ENCODE peak calls at places on chromosome 20, in six cellular contexts. One of them, this sample, is unnamed.

GRCh38 chr20:17810847-17811604 is 111.3 kb downstream of the BANF2 start:
- DNase-seq in HepG2: no peak
- DNase-seq in K562: no peak
- DNase-seq in HCT116: no peak
- DNase-seq in GM12878: no peak
- DNase-seq in SK-N-SH: no peak
- DNase-seq in this sample: no peak

GRCh38 chr20:63520939-63521601 is 505 bp downstream of the PPDPF start:
- DNase-seq in HepG2: peak; percentile 40
- DNase-seq in K562: peak; percentile 83
- DNase-seq in HCT116: no peak
- DNase-seq in GM12878: no peak
- DNase-seq in SK-N-SH: peak; percentile 91
- DNase-seq in this sample: peak; percentile 79

GRCh38 chr20:55160022-55160421 is 684.6 kb downstream of the DOK5 start:
- DNase-seq in HepG2: no peak
- DNase-seq in K562: no peak
- DNase-seq in HCT116: no peak
- DNase-seq in GM12878: no peak
- DNase-seq in SK-N-SH: no peak
- DNase-seq in this sample: no peak

GRCh38 chr20:44552568-44552949 is 29.8 kb upstream of the PKIG start:
- DNase-seq in HepG2: no peak
- DNase-seq in K562: no peak
- DNase-seq in HCT116: no peak
- DNase-seq in GM12878: no peak
- DNase-seq in SK-N-SH: no peak
- DNase-seq in this sample: no peak

GRCh38 chr20:49580818-49581174 is 12.9 kb upstream of the PTGIS start:
- DNase-seq in HepG2: no peak
- DNase-seq in K562: no peak
- DNase-seq in HCT116: no peak
- DNase-seq in GM12878: no peak
- DNase-seq in SK-N-SH: no peak
- DNase-seq in this sample: no peak

GRCh38 chr20:10454135-10454750 is 19.1 kb downstream of the SLX4IP start:
- DNase-seq in HepG2: no peak
- DNase-seq in K562: no peak
- DNase-seq in HCT116: no peak
- DNase-seq in GM12878: no peak
- DNase-seq in SK-N-SH: no peak
- DNase-seq in this sample: no peak

GRCh38 chr20:10521068-10521834 is 86.1 kb downstream of the SLX4IP start:
- DNase-seq in HepG2: peak; percentile 56
- DNase-seq in K562: no peak
- DNase-seq in HCT116: no peak
- DNase-seq in GM12878: no peak
- DNase-seq in SK-N-SH: no peak
- DNase-seq in this sample: no peak

GRCh38 chr20:9147553-9148024 is 78.7 kb downstream of the PLCB4 start:
- DNase-seq in HepG2: no peak
- DNase-seq in K562: no peak
- DNase-seq in HCT116: no peak
- DNase-seq in GM12878: no peak
- DNase-seq in SK-N-SH: no peak
- DNase-seq in this sample: no peak

GRCh38 chr20:25207960-25208534 is 12.5 kb downstream of the ENTPD6 start:
- DNase-seq in HepG2: no peak
- DNase-seq in K562: no peak
- DNase-seq in HCT116: no peak
- DNase-seq in GM12878: no peak
- DNase-seq in SK-N-SH: no peak
- DNase-seq in this sample: no peak

GRCh38 chr20:19291024-19291817 is 78.8 kb downstream of the SLC24A3 start:
- DNase-seq in HepG2: no peak
- DNase-seq in K562: no peak
- DNase-seq in HCT116: no peak
- DNase-seq in GM12878: no peak
- DNase-seq in SK-N-SH: no peak
- DNase-seq in this sample: no peak

GRCh38 chr20:53786445-53787267 is 193.0 kb upstream of the ZNF217 start:
- DNase-seq in HepG2: peak; percentile 56
- DNase-seq in K562: no peak
- DNase-seq in HCT116: peak; percentile 35
- DNase-seq in GM12878: no peak
- DNase-seq in SK-N-SH: no peak
- DNase-seq in this sample: no peak

GRCh38 chr20:49343246-49343645 is 65.4 kb upstream of the ZNFX1 start:
- DNase-seq in HepG2: no peak
- DNase-seq in K562: no peak
- DNase-seq in HCT116: no peak
- DNase-seq in GM12878: no peak
- DNase-seq in SK-N-SH: no peak
- DNase-seq in this sample: no peak

GRCh38 chr20:9397928-9398327 is 116.5 kb upstream of the LAMP5 start:
- DNase-seq in HepG2: no peak
- DNase-seq in K562: no peak
- DNase-seq in HCT116: no peak
- DNase-seq in GM12878: no peak
- DNase-seq in SK-N-SH: no peak
- DNase-seq in this sample: no peak

GRCh38 chr20:8385247-8385646 is 253.2 kb downstream of the PLCB1 start:
- DNase-seq in HepG2: no peak
- DNase-seq in K562: no peak
- DNase-seq in HCT116: no peak
- DNase-seq in GM12878: no peak
- DNase-seq in SK-N-SH: no peak
- DNase-seq in this sample: no peak

GRCh38 chr20:18055261-18055660 is 2.5 kb downstream of the OVOL2 start:
- DNase-seq in HepG2: no peak
- DNase-seq in K562: no peak
- DNase-seq in HCT116: no peak
- DNase-seq in GM12878: no peak
- DNase-seq in SK-N-SH: no peak
- DNase-seq in this sample: no peak

GRCh38 chr20:52826722-52827121 is 145.4 kb upstream of the TSHZ2 start:
- DNase-seq in HepG2: no peak
- DNase-seq in K562: no peak
- DNase-seq in HCT116: no peak
- DNase-seq in GM12878: no peak
- DNase-seq in SK-N-SH: no peak
- DNase-seq in this sample: no peak

GRCh38 chr20:36573798-36574277 is 441 bp downstream of the TGIF2 start:
- DNase-seq in HepG2: peak; percentile 48
- DNase-seq in K562: peak; percentile 66
- DNase-seq in HCT116: no peak
- DNase-seq in GM12878: no peak
- DNase-seq in SK-N-SH: peak; percentile 73
- DNase-seq in this sample: no peak

GRCh38 chr20:36575066-36575743 is 1.8 kb downstream of the TGIF2 start:
- DNase-seq in HepG2: peak; percentile 73
- DNase-seq in K562: peak; percentile 57
- DNase-seq in HCT116: no peak
- DNase-seq in GM12878: no peak
- DNase-seq in SK-N-SH: peak; percentile 81
- DNase-seq in this sample: peak; percentile 64

GRCh38 chr20:36572701-36573102 is 695 bp upstream of the TGIF2 start:
- DNase-seq in HepG2: peak; percentile 65
- DNase-seq in K562: peak; percentile 47
- DNase-seq in HCT116: no peak
- DNase-seq in GM12878: no peak
- DNase-seq in SK-N-SH: peak; percentile 26
- DNase-seq in this sample: no peak

GRCh38 chr20:36573103-36573797 is at the start of gene TGIF2:
- DNase-seq in HepG2: peak; percentile 92
- DNase-seq in K562: peak; percentile 97
- DNase-seq in HCT116: peak; percentile 34
- DNase-seq in GM12878: peak; percentile 48
- DNase-seq in SK-N-SH: peak; percentile 96
- DNase-seq in this sample: peak; percentile 95

DNA sequence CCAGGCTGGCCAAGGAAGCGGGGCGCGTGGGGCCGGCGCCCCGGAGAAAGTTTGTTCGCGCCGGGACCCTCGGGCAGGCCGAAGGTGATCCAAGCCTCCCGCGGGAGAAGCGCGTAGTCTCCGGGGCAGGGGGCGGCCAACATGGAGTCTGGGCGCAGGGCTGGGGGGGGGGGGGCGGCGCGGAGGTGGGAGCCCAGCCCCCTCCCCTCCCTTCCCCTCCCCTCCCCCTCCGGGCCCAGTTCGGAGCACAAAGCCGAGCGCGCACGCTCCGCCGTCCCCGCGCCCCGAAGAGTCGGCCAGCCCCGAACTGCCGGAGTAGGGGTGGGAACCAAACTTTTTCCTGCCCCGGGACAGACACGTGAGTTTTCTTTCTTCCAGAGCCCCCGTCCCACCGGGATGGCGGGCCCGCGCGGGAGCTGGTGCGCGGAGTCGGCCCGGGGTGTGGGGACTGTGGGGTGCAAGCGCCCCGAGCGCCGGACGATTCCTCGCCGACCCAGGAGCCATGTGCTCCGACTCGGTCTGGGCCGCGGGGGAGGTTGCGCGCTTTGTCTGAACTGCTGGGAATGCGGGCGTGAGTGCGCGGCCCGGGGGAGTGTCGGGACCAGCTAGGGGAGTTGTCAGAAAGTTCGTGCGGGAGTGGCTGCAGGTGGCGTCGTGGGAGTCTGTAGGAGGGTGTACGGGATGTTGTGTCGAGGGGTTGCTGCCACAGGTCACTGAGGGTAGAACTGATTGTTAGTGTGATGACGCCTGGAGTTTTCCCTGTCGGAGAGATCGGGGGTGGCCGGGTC is 1.1 kb downstream of the TGIF2 start:
- DNase-seq in HepG2: peak; percentile 73
- DNase-seq in K562: peak; percentile 71
- DNase-seq in HCT116: no peak
- DNase-seq in GM12878: no peak
- DNase-seq in SK-N-SH: peak; percentile 84
- DNase-seq in this sample: peak; percentile 81
- TF ChIP-seq JUND in HepG2: no peak
- TF ChIP-seq JUND in K562: no peak
- TF ChIP-seq JUND in HCT116: no peak
- TF ChIP-seq JUND in GM12878: no peak
- TF ChIP-seq JUND in SK-N-SH: no peak
- TF ChIP-seq JUND in this sample: no peak

GRCh38 chr20:41572010-41572572 is 46.1 kb downstream of the CHD6 start:
- DNase-seq in HepG2: no peak
- DNase-seq in K562: no peak
- DNase-seq in HCT116: no peak
- DNase-seq in GM12878: no peak
- DNase-seq in SK-N-SH: no peak
- DNase-seq in this sample: no peak
- H4K20me1 ChIP-seq in HepG2: peaks cover 43% of the 10 kb centered on the region
- H4K20me1 ChIP-seq in K562: peaks cover 15% of the 10 kb centered on the region
- H4K20me1 ChIP-seq in HCT116: no peaks in the 10 kb centered on the region
- H4K20me1 ChIP-seq in GM12878: no peaks in the 10 kb centered on the region
- H4K20me1 ChIP-seq in SK-N-SH: peaks cover 77% of the 10 kb centered on the region
- H4K20me1 ChIP-seq in this sample: peaks cover 6% of the 10 kb centered on the region

GRCh38 chr20:1892122-1892385 is 3.2 kb upstream of the SIRPA start:
- DNase-seq in HepG2: no peak
- DNase-seq in K562: no peak
- DNase-seq in HCT116: no peak
- DNase-seq in GM12878: no peak
- DNase-seq in SK-N-SH: no peak
- DNase-seq in this sample: no peak

GRCh38 chr20:1890469-1891262 is 4.5 kb upstream of the SIRPA start:
- DNase-seq in HepG2: no peak
- DNase-seq in K562: no peak
- DNase-seq in HCT116: no peak
- DNase-seq in GM12878: no peak
- DNase-seq in SK-N-SH: no peak
- DNase-seq in this sample: no peak

GRCh38 chr20:1893721-1894470 is 1.3 kb upstream of the SIRPA start:
- DNase-seq in HepG2: peak; percentile 53
- DNase-seq in K562: no peak
- DNase-seq in HCT116: peak; percentile 4
- DNase-seq in GM12878: no peak
- DNase-seq in SK-N-SH: no peak
- DNase-seq in this sample: no peak

GRCh38 chr20:1888796-1889463 is 6.3 kb upstream of the SIRPA start:
- DNase-seq in HepG2: peak; percentile 60
- DNase-seq in K562: no peak
- DNase-seq in HCT116: no peak
- DNase-seq in GM12878: no peak
- DNase-seq in SK-N-SH: no peak
- DNase-seq in this sample: no peak

DNA sequence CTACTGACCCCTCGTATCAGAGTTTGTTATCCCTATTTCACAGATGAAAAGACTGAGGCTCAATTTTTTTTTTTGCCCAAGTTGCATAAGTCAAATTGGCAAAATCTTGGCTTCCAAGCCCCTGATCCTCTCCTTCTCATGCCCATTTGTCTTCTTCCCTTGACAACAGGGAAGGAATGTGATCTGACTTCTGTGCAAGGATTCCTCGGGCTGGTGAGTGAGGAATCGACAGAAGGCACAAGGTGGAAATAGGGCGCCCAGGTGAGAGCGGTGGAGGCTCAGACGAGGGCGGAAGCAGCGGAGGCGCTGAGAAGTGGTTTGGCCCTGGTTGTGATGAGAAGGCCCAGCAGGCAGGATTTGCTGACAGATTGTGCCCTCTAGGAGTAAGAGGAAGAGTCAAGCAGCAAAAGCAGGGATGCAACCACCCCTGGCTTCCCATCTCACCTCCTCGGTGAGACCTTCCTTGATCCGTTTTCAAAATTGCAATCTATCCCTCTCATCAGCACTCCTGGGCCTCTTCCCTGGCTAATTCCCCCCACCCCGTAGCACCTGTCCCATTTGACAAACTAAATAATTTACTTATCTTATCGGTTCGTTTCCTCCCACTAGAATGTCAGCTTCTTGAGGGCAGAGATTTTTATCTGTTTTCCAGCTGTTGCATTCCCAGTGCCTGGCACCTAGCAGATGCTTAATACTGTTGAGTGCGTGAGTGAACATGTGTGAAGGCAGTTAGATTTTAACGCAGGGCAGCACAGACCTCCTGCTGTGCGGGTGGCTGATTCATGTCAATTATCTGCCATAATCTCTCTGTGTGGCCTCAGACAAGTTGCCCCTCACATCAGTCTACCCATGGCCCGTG is 3.7 kb upstream of the SIRPA start:
- DNase-seq in HepG2: no peak
- DNase-seq in K562: no peak
- DNase-seq in HCT116: no peak
- DNase-seq in GM12878: no peak
- DNase-seq in SK-N-SH: no peak
- DNase-seq in this sample: no peak
- TF ChIP-seq MAX in HepG2: no peak
- TF ChIP-seq MAX in K562: no peak
- TF ChIP-seq MAX in HCT116: no peak
- TF ChIP-seq MAX in GM12878: no peak
- TF ChIP-seq MAX in SK-N-SH: no peak
- TF ChIP-seq MAX in this sample: no peak

DNA sequence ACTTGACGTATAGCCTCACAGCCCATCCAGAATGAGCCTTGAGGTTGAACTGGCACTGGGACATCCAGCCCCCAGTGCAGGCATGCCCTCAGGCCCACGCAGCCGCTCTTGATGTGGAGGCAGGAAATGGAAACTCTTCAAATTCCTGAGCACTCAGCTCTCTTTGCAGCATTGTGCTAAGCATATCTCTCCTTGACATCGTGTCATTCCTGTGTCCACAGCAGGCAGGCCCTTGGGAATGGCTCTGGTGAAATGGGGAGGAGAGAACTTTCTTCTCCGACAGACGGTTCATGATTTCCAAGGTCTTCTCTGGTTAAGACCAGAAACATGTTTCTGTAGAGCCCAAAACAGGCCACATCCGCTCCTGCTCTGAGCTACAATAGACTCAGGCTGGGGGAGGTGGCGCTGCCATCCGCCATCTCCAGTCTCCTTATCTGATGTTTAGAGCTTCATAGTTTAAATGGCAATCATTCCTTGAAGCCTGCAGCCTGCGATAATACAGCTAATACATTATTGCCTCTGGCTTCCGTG is 248.8 kb downstream of the CDH4 start:
- DNase-seq in HepG2: no peak
- DNase-seq in K562: no peak
- DNase-seq in HCT116: no peak
- DNase-seq in GM12878: no peak
- DNase-seq in SK-N-SH: peak; percentile 44
- DNase-seq in this sample: no peak
- TF ChIP-seq JUND in HepG2: no peak
- TF ChIP-seq JUND in K562: no peak
- TF ChIP-seq JUND in HCT116: no peak
- TF ChIP-seq JUND in GM12878: no peak
- TF ChIP-seq JUND in SK-N-SH: no peak
- TF ChIP-seq JUND in this sample: no peak